ENCODE peak calls at places on chromosome 11, in seven cellular contexts. G is SJSA1, R is heart left ventricle, Z is A673, M is kidney, D is left lung, Y is Caco-2. V is an unnamed sample. For H3K9me3, the result is how much of the 10 kb centered on the place peaks cover.

GRCh38 chr11:119509969-119510401 is 87.0 kb upstream of the THY1 start:
- DNase-seq in G (no peak), R (no peak), Z (peak), M (no peak), D (peak), Y (no peak), V (no peak)

GRCh38 chr11:5938603-5938965 is 3.5 kb upstream of the OR56A3 start:
- DNase-seq in G (no peak), R (no peak), Z (no peak), M (no peak), D (no peak), Y (no peak), V (no peak)

GRCh38 chr11:112225753-112226061 is 521 bp upstream of the PTS start:
- DNase-seq in G (no peak), R (no peak), Z (no peak), M (no peak), D (no peak), Y (no peak), V (peak)

GRCh38 chr11:112085822-112086421 is 634 bp downstream of the TIMM8B start:
- DNase-seq in G (no peak), R (no peak), Z (peak), M (no peak), D (no peak), Y (no peak), V (peak)

GRCh38 chr11:2803186-2804057 is 82.2 kb downstream of the CDKN1C start:
- DNase-seq in G (no peak), R (peak), Z (no peak), M (peak), D (no peak), Y (peak), V (no peak)

GRCh38 chr11:64564947-64565889 is 25.8 kb upstream of the SLC22A12 start:
- DNase-seq in G (no peak), R (no peak), Z (no peak), M (peak), D (no peak), Y (peak), V (no peak)

GRCh38 chr11:72684236-72684912 is 10.2 kb upstream of the PDE2A start:
- DNase-seq in G (peak), R (peak), Z (peak), M (peak), D (no peak), Y (peak), V (peak)

GRCh38 chr11:109734602-109735001 is 312.6 kb downstream of the C11orf87 start:
- DNase-seq in G (no peak), R (no peak), Z (no peak), M (no peak), D (no peak), Y (no peak), V (no peak)

GRCh38 chr11:133531971-133532651 is at the start of gene OPCML:
- DNase-seq in G (no peak), R (no peak), Z (no peak), M (no peak), D (no peak), Y (no peak), V (no peak)

GRCh38 chr11:123525511-123525918 is 95.4 kb downstream of the GRAMD1B start:
- DNase-seq in G (peak), R (no peak), Z (peak), M (no peak), D (no peak), Y (no peak), V (no peak)

GRCh38 chr11:1050581-1051355 is 14.2 kb upstream of the MUC6 start:
- DNase-seq in G (no peak), R (peak), Z (peak), M (peak), D (peak), Y (peak), V (peak)

GRCh38 chr11:74086242-74086884 is 77.5 kb upstream of the UCP3 start:
- DNase-seq in G (no peak), R (no peak), Z (no peak), M (no peak), D (no peak), Y (no peak), V (no peak)

GRCh38 chr11:77083553-77084245 is 16.9 kb downstream of the CAPN5 start:
- DNase-seq in G (no peak), R (no peak), Z (no peak), M (peak), D (peak), Y (peak), V (no peak)

GRCh38 chr11:116193321-116194114 is 579.3 kb downstream of the BUD13 start:
- DNase-seq in G (peak), R (peak), Z (peak), M (peak), D (peak), Y (peak), V (peak)

GRCh38 chr11:14567064-14567651 is 47.0 kb upstream of the PSMA1 start:
- DNase-seq in G (no peak), R (no peak), Z (no peak), M (no peak), D (no peak), Y (no peak), V (no peak)

GRCh38 chr11:3128356-3129180 is 36.5 kb downstream of the OSBPL5 start:
- DNase-seq in G (no peak), R (no peak), Z (no peak), M (peak), D (peak), Y (no peak), V (no peak)

GRCh38 chr11:82250047-82250446 is 483.6 kb downstream of the FAM181B start:
- DNase-seq in G (no peak), R (no peak), Z (no peak), M (no peak), D (no peak), Y (no peak), V (no peak)

GRCh38 chr11:77560605-77561004 is 29.1 kb upstream of the AQP11 start:
- DNase-seq in G (peak), R (no peak), Z (peak), M (no peak), D (no peak), Y (peak), V (peak)

GRCh38 chr11:3192511-3193372 is 25.9 kb downstream of the MRGPRG start:
- DNase-seq in G (no peak), R (no peak), Z (no peak), M (no peak), D (no peak), Y (no peak), V (no peak)

GRCh38 chr11:67613960-67614715 is 7.4 kb downstream of the NDUFV1 start:
- DNase-seq in G (peak), R (peak), Z (peak), M (peak), D (peak), Y (peak), V (peak)

GRCh38 chr11:413120-414081 is 1.4 kb downstream of the SIGIRR start:
- DNase-seq in G (no peak), R (no peak), Z (peak), M (peak), D (peak), Y (no peak), V (peak)

GRCh38 chr11:128824199-128825049 is 42.7 kb downstream of the KCNJ1 start:
- DNase-seq in G (no peak), R (peak), Z (no peak), M (peak), D (no peak), Y (no peak), V (no peak)

GRCh38 chr11:124839051-124839971 is 25.9 kb upstream of the ROBO3 start:
- DNase-seq in G (no peak), R (peak), Z (no peak), M (peak), D (no peak), Y (no peak), V (no peak)
- H3K4me3 ChIP-seq in G (no peak), R (peak), Z (peak), M (peak), D (peak), Y (peak), V (no peak)

DNA sequence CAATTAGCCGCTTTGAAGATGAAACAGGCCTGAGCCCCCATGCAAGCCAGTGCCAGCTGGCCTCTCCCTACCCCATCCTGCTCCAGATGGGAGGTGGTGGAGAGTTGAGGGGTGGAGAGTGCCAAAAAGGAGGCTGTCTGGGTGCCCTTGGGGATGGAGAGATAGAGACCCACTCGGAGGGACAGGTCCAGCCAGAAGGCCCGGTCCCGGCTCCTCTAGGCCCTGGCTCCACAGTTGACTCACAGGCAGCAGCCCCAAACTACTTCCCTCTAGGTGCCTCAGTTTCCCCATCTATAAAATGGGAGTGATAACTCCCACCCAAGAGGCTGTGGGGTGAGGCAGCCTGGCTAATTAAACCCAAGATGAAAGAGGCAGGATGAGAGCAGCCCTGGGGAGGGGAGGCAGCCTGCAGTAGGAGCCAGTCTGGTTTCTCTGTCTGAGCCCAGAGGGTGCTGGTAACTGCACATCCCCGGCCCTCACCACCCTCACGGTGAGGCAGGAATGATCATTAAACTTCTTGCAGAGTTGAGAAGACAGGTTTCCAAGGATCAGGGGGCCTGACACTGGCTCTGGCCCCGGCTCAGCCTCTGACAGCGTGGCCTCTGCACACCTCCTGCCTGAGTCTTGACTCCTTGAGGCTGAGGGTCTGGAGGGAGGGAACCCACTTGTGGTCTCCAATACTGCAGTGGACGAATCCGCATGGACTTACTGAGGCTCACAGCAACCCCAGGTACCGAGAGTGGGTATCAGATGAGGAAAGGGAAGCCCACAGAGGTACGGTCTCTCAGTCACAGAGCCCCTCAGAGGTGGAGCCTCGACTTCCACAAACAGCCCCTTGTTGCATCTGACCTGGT is 1.4 kb upstream of the AP5B1 start:
- DNase-seq in G (no peak), R (no peak), Z (no peak), M (peak), D (no peak), Y (peak), V (no peak)
- H3K9me3 ChIP-seq in G (under half), R (under half), Z (under half), M (under half), D (under half), Y (under half), V (under half)

DNA sequence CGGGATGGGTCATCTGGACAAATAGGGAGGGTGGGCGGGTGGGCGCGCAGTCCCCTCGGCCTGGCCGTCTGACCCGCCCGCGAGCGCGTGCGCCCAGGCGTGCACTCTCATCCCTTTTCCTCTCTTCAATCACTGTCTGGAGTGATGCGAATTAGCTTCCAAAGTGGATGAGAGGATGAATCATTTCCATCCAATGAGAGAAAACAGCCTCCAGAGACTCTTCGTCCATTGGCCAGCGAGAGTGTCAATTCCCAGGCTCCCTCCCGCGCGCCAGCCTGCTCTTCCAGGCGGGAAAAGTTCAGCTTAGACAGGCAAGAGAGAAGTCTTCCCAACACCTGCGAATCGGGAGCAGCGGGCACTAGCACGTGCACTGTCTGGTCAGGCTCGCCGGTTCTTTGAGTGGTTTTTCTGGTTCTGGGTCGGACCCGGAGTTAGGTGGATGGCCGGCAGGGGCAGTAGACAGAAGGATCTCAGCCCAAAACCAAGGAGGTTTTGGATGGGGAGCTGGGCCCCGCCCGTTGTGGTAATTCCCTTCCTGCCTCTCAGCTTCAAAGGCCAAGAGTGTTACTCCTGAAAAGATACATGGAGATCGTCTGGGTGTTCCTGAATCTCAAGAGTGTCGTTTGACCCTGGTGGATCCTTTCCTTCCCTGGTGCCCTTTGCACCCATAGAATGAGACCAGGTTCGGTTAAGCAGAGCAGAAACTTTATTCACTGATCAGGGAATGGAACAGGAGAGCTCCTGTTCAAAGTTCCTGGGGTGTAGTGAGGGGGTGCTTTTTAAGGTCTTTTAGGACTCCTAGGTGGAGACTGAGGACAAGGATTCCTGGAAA is 33.4 kb upstream of the GLYATL1 start:
- DNase-seq in G (peak), R (peak), Z (peak), M (no peak), D (no peak), Y (no peak), V (no peak)
- H3K4me3 ChIP-seq in G (peak), R (peak), Z (peak), M (peak), D (no peak), Y (no peak), V (no peak)

DNA sequence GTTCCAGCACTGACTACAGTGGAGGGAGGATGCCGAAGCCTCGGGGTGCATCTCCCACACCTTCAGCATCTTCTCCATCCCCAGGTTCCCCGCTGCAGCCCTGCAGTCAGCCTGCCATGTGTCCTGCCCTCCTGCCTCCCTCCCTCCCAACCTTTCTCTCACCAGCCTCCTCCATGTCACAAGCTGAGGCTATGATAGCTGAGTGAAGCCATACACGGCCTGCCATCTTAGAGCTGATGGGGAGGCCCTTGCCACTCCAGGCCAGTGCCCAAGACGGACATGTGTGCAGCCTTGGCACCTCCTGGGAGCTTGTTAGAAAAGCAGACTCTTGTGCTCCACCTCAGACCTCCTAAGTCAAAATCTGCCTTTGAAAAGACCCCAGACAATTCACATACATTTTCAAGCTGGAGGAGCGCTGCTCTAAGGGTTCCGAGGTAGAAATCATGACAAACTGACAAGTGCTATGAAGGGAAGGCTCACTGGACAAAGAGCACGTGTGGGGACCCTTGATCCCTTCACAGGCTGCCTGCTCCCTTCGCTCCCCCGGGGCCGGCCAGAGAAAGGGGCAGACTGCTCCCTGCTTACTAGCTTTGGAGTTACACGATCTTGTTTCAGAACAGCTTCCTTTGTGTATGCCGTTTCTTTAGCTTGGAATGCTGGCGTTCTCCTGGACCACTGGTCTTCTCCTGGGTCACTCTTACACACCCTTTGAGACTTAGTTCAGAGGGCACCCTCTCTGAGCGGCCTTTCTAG is 123.9 kb downstream of the ST3GAL4 start:
- DNase-seq in G (no peak), R (no peak), Z (no peak), M (peak), D (no peak), Y (no peak), V (no peak)
- H3K9me3 ChIP-seq in G (under half), R (under half), Z (under half), M (under half), D (under half), Y (under half), V (under half)

V was measured in small intestine.